ENCODE peak calls at places on chromosomes 3 and 15, in six cellular contexts. Y, V, O, B, J and P are unnamed samples.

GRCh38 chr3:58492385-58492970 is 582 bp downstream of the KCTD6 start:
- DNase-seq in Y (no peak), J (no peak), V (peak), O (peak), B (no peak), P (no peak)

GRCh38 chr3:73419179-73419803 is 205.4 kb downstream of the PDZRN3 start:
- DNase-seq in O (peak), B (no peak), Y (no peak), J (no peak), V (no peak), P (no peak)

GRCh38 chr3:23116041-23116440 is 87.1 kb upstream of the UBE2E2 start:
- DNase-seq in B (no peak), J (no peak), Y (no peak), V (no peak), O (no peak), P (no peak)

GRCh38 chr3:129934234-129935123 is 40.0 kb upstream of the TRH start:
- DNase-seq in B (no peak), V (no peak), O (peak), Y (no peak), J (no peak), P (no peak)

GRCh38 chr3:69499899-69500316 is 114.0 kb upstream of the FRMD4B start:
- DNase-seq in B (no peak), Y (no peak), J (peak), V (no peak), O (no peak), P (no peak)

GRCh38 chr3:104673981-104674380 is 692.7 kb upstream of the ALCAM start:
- DNase-seq in V (no peak), B (no peak), O (no peak), Y (no peak), J (no peak), P (no peak)

GRCh38 chr15:82968066-82968465 is 15.5 kb upstream of the HOMER2 start:
- DNase-seq in O (no peak), V (no peak), B (no peak), Y (no peak), J (no peak), P (no peak)

GRCh38 chr3:31572605-31573459 is 40.1 kb downstream of the STT3B start:
- DNase-seq in O (no peak), V (no peak), Y (no peak), B (no peak), J (no peak), P (no peak)

GRCh38 chr3:170475091-170475705 is 56.5 kb downstream of the CLDN11 start:
- DNase-seq in O (no peak), Y (no peak), V (no peak), J (no peak), B (no peak), P (no peak)

GRCh38 chr3:25558106-25558505 is 106.6 kb downstream of the TOP2B start:
- DNase-seq in O (no peak), B (no peak), V (no peak), Y (no peak), J (no peak), P (no peak)

GRCh38 chr3:186930639-186931486 is 537 bp downstream of the ST6GAL1 start:
- DNase-seq in B (peak), J (peak), Y (peak), O (peak), V (peak), P (peak)

GRCh38 chr15:98859149-98859548 is 148.4 kb downstream of the PGPEP1L start:
- DNase-seq in V (no peak), B (no peak), J (no peak), Y (no peak), O (no peak), P (no peak)

GRCh38 chr3:72818092-72818721 is 30.0 kb downstream of the SHQ1 start:
- DNase-seq in B (no peak), J (no peak), Y (no peak), O (no peak), V (no peak), P (no peak)

GRCh38 chr3:139427283-139428060 is 38.0 kb upstream of the COPB2 start:
- DNase-seq in J (no peak), V (no peak), Y (no peak), B (peak), O (peak), P (no peak)

GRCh38 chr15:57298204-57298603 is 78.1 kb upstream of the CGNL1 start:
- DNase-seq in Y (no peak), O (no peak), B (no peak), J (no peak), V (no peak), P (no peak)

GRCh38 chr3:26712211-26713026 is 89.8 kb downstream of the LRRC3B start:
- DNase-seq in Y (no peak), V (no peak), J (no peak), O (peak), B (peak), P (no peak)

GRCh38 chr3:100492810-100493140 is 356 bp downstream of the TMEM45A start:
- DNase-seq in B (no peak), J (no peak), O (no peak), Y (no peak), V (no peak), P (no peak)

GRCh38 chr15:67025719-67026118 is 39.7 kb upstream of the SMAD3 start:
- DNase-seq in Y (no peak), O (no peak), V (peak), J (no peak), B (no peak), P (no peak)

GRCh38 chr15:39908186-39908585 is 11.9 kb downstream of the GPR176 start:
- DNase-seq in O (no peak), B (no peak), J (no peak), Y (no peak), V (no peak), P (no peak)

GRCh38 chr3:185632996-185633395 is 46.9 kb downstream of the SENP2 start:
- DNase-seq in O (no peak), J (no peak), B (no peak), Y (no peak), V (no peak), P (no peak)

GRCh38 chr3:101803939-101804338 is 24.9 kb downstream of the NXPE3 start:
- DNase-seq in B (no peak), J (no peak), Y (no peak), O (no peak), V (no peak), P (no peak)

GRCh38 chr15:65910341-65910740 is 41.0 kb downstream of the RAB11A start:
- DNase-seq in J (no peak), Y (no peak), V (no peak), O (no peak), B (no peak), P (no peak)

GRCh38 chr3:102449341-102449740 is 14.5 kb downstream of the ZPLD1 start:
- DNase-seq in B (no peak), O (no peak), V (no peak), J (no peak), Y (no peak), P (no peak)

GRCh38 chr15:78162038-78162437 is 12.9 kb downstream of the IDH3A start:
- DNase-seq in O (no peak), B (no peak), V (no peak), J (no peak), Y (no peak), P (no peak)

GRCh38 chr15:78033864-78034263 is 43.6 kb downstream of the TBC1D2B start:
- DNase-seq in O (no peak), V (no peak), B (no peak), Y (no peak), J (no peak), P (no peak)

GRCh38 chr15:92938387-92938786 is 38.3 kb downstream of the CHD2 start:
- DNase-seq in V (no peak), J (no peak), O (no peak), B (no peak), Y (no peak), P (no peak)

GRCh38 chr3:94522488-94522887 is 459.6 kb downstream of the NSUN3 start:
- DNase-seq in J (no peak), O (no peak), B (no peak), Y (no peak), V (no peak), P (no peak)

GRCh38 chr15:60428935-60429334 is 31.1 kb upstream of the ANXA2 start:
- DNase-seq in Y (no peak), O (no peak), V (no peak), J (no peak), B (no peak), P (no peak)

GRCh38 chr15:62342959-62343358 is 177.9 kb upstream of the C2CD4B start:
- DNase-seq in O (no peak), V (no peak), Y (no peak), J (no peak), B (no peak), P (no peak)

GRCh38 chr3:149390772-149391212 is 13.3 kb upstream of the TM4SF1 start:
- DNase-seq in V (no peak), Y (no peak), J (no peak), O (no peak), B (no peak), P (no peak)

GRCh38 chr15:32676095-32676643 is 34.7 kb downstream of the SCG5 start:
- DNase-seq in Y (no peak), B (no peak), V (no peak), J (no peak), O (no peak), P (no peak)

DNA sequence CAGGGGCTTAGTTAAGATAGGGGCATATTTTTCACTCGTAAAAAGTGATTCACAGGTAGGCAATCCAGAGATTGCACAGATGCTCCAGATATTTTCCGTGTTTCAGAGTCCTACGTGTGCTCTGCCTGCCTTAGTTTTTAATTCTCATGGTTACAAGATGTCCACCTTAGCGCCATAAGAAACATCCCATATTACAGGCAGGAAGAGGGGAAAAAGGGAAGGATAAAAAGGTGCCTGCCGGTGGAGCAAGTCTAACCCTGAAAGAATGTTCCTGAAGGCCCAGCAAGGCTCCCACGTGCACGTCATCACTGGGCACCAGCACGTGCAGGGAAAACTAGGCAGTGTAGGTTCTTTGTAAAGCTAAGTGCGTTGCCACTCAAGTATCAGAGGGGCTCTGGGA is 10.1 kb upstream of the MOBP start:
- DNase-seq in Y (no peak), O (no peak), V (no peak), B (no peak), J (no peak), P (no peak)
- TF ChIP-seq CTCF in Y (no peak), O (no peak), V (no peak), B (no peak), J (no peak), P (no peak)

DNA sequence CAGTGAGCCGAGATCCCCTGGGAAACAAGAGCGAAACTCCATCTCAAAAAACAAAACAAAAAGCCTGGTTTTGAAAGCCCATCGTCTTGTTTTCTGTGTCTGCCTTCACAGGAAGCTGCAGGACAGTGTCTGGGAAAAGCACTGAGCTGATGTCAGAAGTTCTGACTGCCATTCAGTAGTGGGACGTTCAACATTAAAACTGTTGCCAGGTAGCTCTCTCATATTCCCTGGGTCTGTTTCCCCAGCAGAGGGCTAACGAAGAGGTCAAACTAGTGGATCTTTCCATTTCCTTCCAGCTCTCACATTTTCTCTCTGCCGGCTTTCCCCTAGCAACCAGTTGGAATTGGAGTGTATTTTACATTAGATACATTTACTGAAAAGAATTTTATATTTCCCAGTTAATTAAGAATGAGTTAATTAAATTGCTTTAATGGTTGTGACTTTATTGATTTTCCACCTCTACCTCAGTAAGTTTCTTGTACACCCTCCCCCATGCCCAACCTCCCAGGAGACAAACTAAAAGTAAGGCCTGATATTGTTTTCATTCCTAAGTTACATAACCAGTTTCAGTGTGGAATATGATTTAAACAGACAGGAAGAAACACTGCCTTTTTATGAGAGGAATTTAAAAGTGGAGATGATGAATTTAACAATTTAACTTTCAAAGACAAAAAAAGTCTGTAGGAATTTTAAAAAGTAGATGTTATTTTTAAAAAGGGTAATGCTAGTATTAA is 29.9 kb downstream of the RCN2 start:
- DNase-seq in Y (no peak), O (no peak), V (no peak), J (no peak), B (no peak), P (no peak)
- TF ChIP-seq CTCF in Y (peak), O (peak), V (no peak), J (peak), B (no peak), P (no peak)

DNA sequence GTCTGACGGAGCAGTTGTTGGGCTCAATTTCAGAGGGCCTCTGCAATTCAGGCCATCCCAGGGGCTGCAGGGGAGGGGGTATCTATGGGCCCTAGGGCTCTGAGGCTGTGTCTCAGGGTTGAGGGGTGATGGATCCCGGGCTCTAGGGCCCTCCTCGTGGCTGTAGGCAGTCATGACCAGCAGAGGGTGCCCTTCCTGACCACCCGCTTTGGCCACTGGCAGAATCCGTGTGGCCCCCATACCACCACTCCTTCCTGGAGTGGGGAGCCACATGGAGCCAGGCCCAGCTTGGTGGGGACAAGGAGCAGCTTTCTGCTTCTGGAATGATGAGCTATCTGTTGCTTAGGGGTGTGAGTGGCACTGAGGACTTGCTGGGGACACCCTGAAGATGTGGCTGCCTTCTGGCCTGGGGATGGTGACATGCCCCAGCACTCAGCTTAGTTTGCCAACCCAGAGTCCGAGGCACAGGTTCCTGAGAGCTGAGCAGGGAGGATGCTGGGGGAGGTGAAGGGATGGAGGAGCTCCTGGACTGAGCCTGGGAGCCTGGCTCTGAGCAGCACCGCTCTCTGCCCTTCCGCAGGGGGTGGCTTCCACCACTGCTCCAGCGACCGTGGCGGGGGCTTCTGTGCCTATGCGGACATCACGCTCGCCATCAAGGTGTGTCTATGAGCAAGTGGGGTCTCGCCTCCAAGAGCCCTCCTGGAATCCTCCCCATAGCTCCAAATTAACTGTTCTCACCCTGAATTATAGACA is 20.2 kb downstream of the HDAC11 start:
- DNase-seq in V (no peak), J (no peak), O (peak), B (no peak), Y (no peak), P (no peak)
- TF ChIP-seq CTCF in V (no peak), J (peak), O (peak), B (peak), Y (peak), P (peak)

GRCh38 chr3:190019840-190020239 is 100.9 kb downstream of the P3H2 start:
- DNase-seq in J (no peak), O (no peak), B (no peak), Y (no peak), V (no peak), P (no peak)
- TF ChIP-seq CTCF in J (no peak), O (no peak), B (no peak), Y (no peak), V (no peak), P (no peak)